ENCODE peak calls at places on chromosomes 6 and 20, in nine cellular contexts. One of them, this sample, is unnamed.

GRCh38 chr20:48709744-48710143 is 118.1 kb downstream of the PREX1 start:
- DNase-seq in CD8-positive, alpha-beta T cell: no peak
- DNase-seq in hepatocyte: no peak
- DNase-seq in mucosa of descending colon: no peak
- DNase-seq in GM12865: no peak
- DNase-seq in A673: no peak
- DNase-seq in glutamatergic neuron: no peak
- DNase-seq in WERI-Rb-1: no peak
- DNase-seq in brain microvascular endothelial cell: no peak
- DNase-seq in this sample: no peak

GRCh38 chr20:58722877-58723627 is 30.5 kb downstream of the NPEPL1 start:
- DNase-seq in CD8-positive, alpha-beta T cell: peak
- DNase-seq in hepatocyte: no peak
- DNase-seq in mucosa of descending colon: no peak
- DNase-seq in GM12865: no peak
- DNase-seq in A673: no peak
- DNase-seq in glutamatergic neuron: no peak
- DNase-seq in WERI-Rb-1: no peak
- DNase-seq in brain microvascular endothelial cell: no peak
- DNase-seq in this sample: no peak

GRCh38 chr6:93821953-93822352 is 402.6 kb upstream of the EPHA7 start:
- DNase-seq in CD8-positive, alpha-beta T cell: no peak
- DNase-seq in hepatocyte: no peak
- DNase-seq in mucosa of descending colon: no peak
- DNase-seq in GM12865: no peak
- DNase-seq in A673: no peak
- DNase-seq in glutamatergic neuron: no peak
- DNase-seq in WERI-Rb-1: no peak
- DNase-seq in brain microvascular endothelial cell: no peak
- DNase-seq in this sample: no peak

GRCh38 chr20:46058656-46059281 is 29.8 kb downstream of the SLC12A5 start:
- DNase-seq in CD8-positive, alpha-beta T cell: no peak
- DNase-seq in hepatocyte: peak
- DNase-seq in mucosa of descending colon: no peak
- DNase-seq in GM12865: no peak
- DNase-seq in A673: no peak
- DNase-seq in glutamatergic neuron: peak
- DNase-seq in WERI-Rb-1: no peak
- DNase-seq in brain microvascular endothelial cell: no peak
- DNase-seq in this sample: no peak

GRCh38 chr6:72182337-72183246 is 296.2 kb downstream of the RIMS1 start:
- DNase-seq in CD8-positive, alpha-beta T cell: no peak
- DNase-seq in hepatocyte: peak
- DNase-seq in mucosa of descending colon: peak
- DNase-seq in GM12865: peak
- DNase-seq in A673: peak
- DNase-seq in glutamatergic neuron: peak
- DNase-seq in WERI-Rb-1: peak
- DNase-seq in brain microvascular endothelial cell: peak
- DNase-seq in this sample: peak

GRCh38 chr6:11317885-11318771 is 85.7 kb upstream of the NEDD9 start:
- DNase-seq in CD8-positive, alpha-beta T cell: peak
- DNase-seq in hepatocyte: peak
- DNase-seq in mucosa of descending colon: peak
- DNase-seq in GM12865: peak
- DNase-seq in A673: peak
- DNase-seq in glutamatergic neuron: no peak
- DNase-seq in WERI-Rb-1: no peak
- DNase-seq in brain microvascular endothelial cell: peak
- DNase-seq in this sample: peak

GRCh38 chr6:15398657-15399287 is 152.9 kb downstream of the JARID2 start:
- DNase-seq in CD8-positive, alpha-beta T cell: no peak
- DNase-seq in hepatocyte: no peak
- DNase-seq in mucosa of descending colon: no peak
- DNase-seq in GM12865: peak
- DNase-seq in A673: no peak
- DNase-seq in glutamatergic neuron: no peak
- DNase-seq in WERI-Rb-1: no peak
- DNase-seq in brain microvascular endothelial cell: no peak
- DNase-seq in this sample: no peak

GRCh38 chr20:49853640-49854039 is 41.0 kb downstream of the SLC9A8 start:
- DNase-seq in CD8-positive, alpha-beta T cell: no peak
- DNase-seq in hepatocyte: peak
- DNase-seq in mucosa of descending colon: no peak
- DNase-seq in GM12865: no peak
- DNase-seq in A673: no peak
- DNase-seq in glutamatergic neuron: peak
- DNase-seq in WERI-Rb-1: peak
- DNase-seq in brain microvascular endothelial cell: peak
- DNase-seq in this sample: peak

GRCh38 chr6:111888928-111889696 is 15.9 kb upstream of the FYN start:
- DNase-seq in CD8-positive, alpha-beta T cell: no peak
- DNase-seq in hepatocyte: peak
- DNase-seq in mucosa of descending colon: no peak
- DNase-seq in GM12865: no peak
- DNase-seq in A673: peak
- DNase-seq in glutamatergic neuron: peak
- DNase-seq in WERI-Rb-1: peak
- DNase-seq in brain microvascular endothelial cell: no peak
- DNase-seq in this sample: no peak

GRCh38 chr6:85192186-85192585 is 257.7 kb upstream of the NT5E start:
- DNase-seq in CD8-positive, alpha-beta T cell: no peak
- DNase-seq in hepatocyte: no peak
- DNase-seq in mucosa of descending colon: no peak
- DNase-seq in GM12865: no peak
- DNase-seq in A673: no peak
- DNase-seq in glutamatergic neuron: no peak
- DNase-seq in WERI-Rb-1: no peak
- DNase-seq in brain microvascular endothelial cell: peak
- DNase-seq in this sample: no peak

GRCh38 chr6:41767112-41767946 is 12.4 kb downstream of the FRS3 start:
- DNase-seq in CD8-positive, alpha-beta T cell: no peak
- DNase-seq in hepatocyte: peak
- DNase-seq in mucosa of descending colon: no peak
- DNase-seq in GM12865: no peak
- DNase-seq in A673: no peak
- DNase-seq in glutamatergic neuron: no peak
- DNase-seq in WERI-Rb-1: no peak
- DNase-seq in brain microvascular endothelial cell: peak
- DNase-seq in this sample: peak

GRCh38 chr6:41625442-41625841 is 12.8 kb upstream of the MDFI start:
- DNase-seq in CD8-positive, alpha-beta T cell: no peak
- DNase-seq in hepatocyte: no peak
- DNase-seq in mucosa of descending colon: peak
- DNase-seq in GM12865: no peak
- DNase-seq in A673: no peak
- DNase-seq in glutamatergic neuron: no peak
- DNase-seq in WERI-Rb-1: no peak
- DNase-seq in brain microvascular endothelial cell: no peak
- DNase-seq in this sample: no peak

GRCh38 chr6:22062807-22063408 is 233.9 kb downstream of the PRL start:
- DNase-seq in CD8-positive, alpha-beta T cell: peak
- DNase-seq in hepatocyte: no peak
- DNase-seq in mucosa of descending colon: no peak
- DNase-seq in GM12865: peak
- DNase-seq in A673: no peak
- DNase-seq in glutamatergic neuron: no peak
- DNase-seq in WERI-Rb-1: no peak
- DNase-seq in brain microvascular endothelial cell: no peak
- DNase-seq in this sample: no peak

GRCh38 chr6:65170273-65170672 is 536.8 kb downstream of the EYS start:
- DNase-seq in CD8-positive, alpha-beta T cell: no peak
- DNase-seq in hepatocyte: no peak
- DNase-seq in mucosa of descending colon: no peak
- DNase-seq in GM12865: no peak
- DNase-seq in A673: no peak
- DNase-seq in glutamatergic neuron: no peak
- DNase-seq in WERI-Rb-1: no peak
- DNase-seq in brain microvascular endothelial cell: no peak
- DNase-seq in this sample: no peak

GRCh38 chr6:150004783-150005717 is 20.3 kb downstream of the RAET1L start:
- DNase-seq in CD8-positive, alpha-beta T cell: peak
- DNase-seq in hepatocyte: peak
- DNase-seq in mucosa of descending colon: peak
- DNase-seq in GM12865: peak
- DNase-seq in A673: peak
- DNase-seq in glutamatergic neuron: peak
- DNase-seq in WERI-Rb-1: peak
- DNase-seq in brain microvascular endothelial cell: peak
- DNase-seq in this sample: peak

GRCh38 chr6:150008588-150008987 is 16.7 kb downstream of the RAET1L start:
- DNase-seq in CD8-positive, alpha-beta T cell: no peak
- DNase-seq in hepatocyte: peak
- DNase-seq in mucosa of descending colon: no peak
- DNase-seq in GM12865: no peak
- DNase-seq in A673: no peak
- DNase-seq in glutamatergic neuron: no peak
- DNase-seq in WERI-Rb-1: no peak
- DNase-seq in brain microvascular endothelial cell: no peak
- DNase-seq in this sample: peak

GRCh38 chr6:150004101-150004782 is 21.1 kb downstream of the RAET1L start:
- DNase-seq in CD8-positive, alpha-beta T cell: peak
- DNase-seq in hepatocyte: no peak
- DNase-seq in mucosa of descending colon: no peak
- DNase-seq in GM12865: peak
- DNase-seq in A673: no peak
- DNase-seq in glutamatergic neuron: no peak
- DNase-seq in WERI-Rb-1: no peak
- DNase-seq in brain microvascular endothelial cell: no peak
- DNase-seq in this sample: no peak

GRCh38 chr6:150005761-150006651 is 19.3 kb downstream of the RAET1L start:
- DNase-seq in CD8-positive, alpha-beta T cell: no peak
- DNase-seq in hepatocyte: no peak
- DNase-seq in mucosa of descending colon: no peak
- DNase-seq in GM12865: no peak
- DNase-seq in A673: no peak
- DNase-seq in glutamatergic neuron: no peak
- DNase-seq in WERI-Rb-1: no peak
- DNase-seq in brain microvascular endothelial cell: no peak
- DNase-seq in this sample: no peak

DNA sequence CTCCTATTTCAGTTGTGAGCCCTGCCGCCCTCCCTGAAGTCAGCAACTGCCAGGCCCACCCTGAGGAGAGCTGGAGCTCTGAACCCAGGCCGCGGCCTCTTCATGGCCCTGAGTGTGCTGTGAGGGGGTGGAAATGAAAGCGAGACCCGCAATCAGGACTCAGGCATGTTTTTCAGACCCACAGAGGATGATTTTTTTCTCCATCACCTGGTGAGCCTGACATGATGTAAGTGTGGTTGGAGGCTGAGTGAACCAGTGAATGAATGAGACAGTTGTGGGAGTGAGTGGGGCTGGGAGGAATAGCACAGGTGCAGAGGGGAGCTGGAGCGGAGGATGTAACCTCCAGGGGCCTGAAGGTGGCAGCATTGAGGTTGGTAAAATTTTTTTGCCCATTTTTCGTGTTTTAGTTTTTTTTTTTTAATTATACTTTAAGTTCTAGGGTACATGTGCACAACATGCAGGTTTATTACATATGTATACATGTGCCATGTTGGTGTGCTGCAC is 18.3 kb downstream of the RAET1L start:
- DNase-seq in CD8-positive, alpha-beta T cell: peak
- DNase-seq in hepatocyte: peak
- DNase-seq in mucosa of descending colon: no peak
- DNase-seq in GM12865: peak
- DNase-seq in A673: peak
- DNase-seq in glutamatergic neuron: no peak
- DNase-seq in WERI-Rb-1: no peak
- DNase-seq in brain microvascular endothelial cell: no peak
- DNase-seq in this sample: peak
- TF ChIP-seq CTCF in CD8-positive, alpha-beta T cell: peak
- TF ChIP-seq CTCF in hepatocyte: peak
- TF ChIP-seq CTCF in mucosa of descending colon: peak
- TF ChIP-seq CTCF in GM12865: peak
- TF ChIP-seq CTCF in A673: peak
- TF ChIP-seq CTCF in glutamatergic neuron: peak
- TF ChIP-seq CTCF in WERI-Rb-1: peak
- TF ChIP-seq CTCF in brain microvascular endothelial cell: peak
- TF ChIP-seq CTCF in this sample: no peak

GRCh38 chr6:132161283-132161682 is 210.1 kb upstream of the CCN2 start:
- DNase-seq in CD8-positive, alpha-beta T cell: no peak
- DNase-seq in hepatocyte: peak
- DNase-seq in mucosa of descending colon: no peak
- DNase-seq in GM12865: peak
- DNase-seq in A673: peak
- DNase-seq in glutamatergic neuron: no peak
- DNase-seq in WERI-Rb-1: no peak
- DNase-seq in brain microvascular endothelial cell: peak
- DNase-seq in this sample: peak
- TF ChIP-seq CTCF in CD8-positive, alpha-beta T cell: no peak
- TF ChIP-seq CTCF in hepatocyte: peak
- TF ChIP-seq CTCF in mucosa of descending colon: peak
- TF ChIP-seq CTCF in GM12865: peak
- TF ChIP-seq CTCF in A673: peak
- TF ChIP-seq CTCF in glutamatergic neuron: peak
- TF ChIP-seq CTCF in WERI-Rb-1: peak
- TF ChIP-seq CTCF in brain microvascular endothelial cell: peak
- TF ChIP-seq CTCF in this sample: peak

DNA sequence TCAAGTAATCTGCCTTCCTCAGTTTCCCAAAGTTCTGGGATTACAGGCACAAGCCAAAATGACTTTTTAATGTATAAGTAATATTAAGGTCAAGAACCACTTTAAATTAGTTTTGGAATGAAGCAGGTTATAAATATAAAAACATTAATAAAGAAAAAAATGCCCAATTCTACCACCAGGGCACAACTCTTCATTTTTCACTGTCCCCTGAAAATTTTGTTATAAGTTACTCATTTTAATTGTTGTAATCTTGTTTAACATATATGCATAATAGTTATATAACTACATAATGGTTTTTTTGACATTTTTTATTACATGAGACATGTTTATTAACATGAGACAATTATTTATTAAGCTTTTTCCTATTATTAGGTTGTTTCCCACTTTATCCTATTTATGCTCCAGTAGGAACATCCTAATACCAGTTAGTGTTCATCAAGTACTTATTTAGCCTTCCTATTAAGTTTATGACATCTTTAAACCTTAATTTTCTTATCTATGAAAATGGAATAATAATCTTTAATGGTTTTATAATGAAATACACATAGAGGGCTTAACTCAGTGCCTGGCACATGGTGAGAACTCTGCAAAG is 182.1 kb upstream of the SCGN start:
- DNase-seq in CD8-positive, alpha-beta T cell: no peak
- DNase-seq in hepatocyte: no peak
- DNase-seq in mucosa of descending colon: no peak
- DNase-seq in GM12865: no peak
- DNase-seq in A673: no peak
- DNase-seq in glutamatergic neuron: no peak
- DNase-seq in WERI-Rb-1: no peak
- DNase-seq in brain microvascular endothelial cell: no peak
- DNase-seq in this sample: no peak
- TF ChIP-seq CTCF in CD8-positive, alpha-beta T cell: peak
- TF ChIP-seq CTCF in hepatocyte: no peak
- TF ChIP-seq CTCF in mucosa of descending colon: no peak
- TF ChIP-seq CTCF in GM12865: peak
- TF ChIP-seq CTCF in A673: peak
- TF ChIP-seq CTCF in glutamatergic neuron: peak
- TF ChIP-seq CTCF in WERI-Rb-1: no peak
- TF ChIP-seq CTCF in brain microvascular endothelial cell: no peak
- TF ChIP-seq CTCF in this sample: no peak

GRCh38 chr6:38068854-38069253 is 249.3 kb downstream of the ZFAND3 start:
- DNase-seq in CD8-positive, alpha-beta T cell: no peak
- DNase-seq in hepatocyte: no peak
- DNase-seq in mucosa of descending colon: no peak
- DNase-seq in GM12865: no peak
- DNase-seq in A673: peak
- DNase-seq in glutamatergic neuron: no peak
- DNase-seq in WERI-Rb-1: no peak
- DNase-seq in brain microvascular endothelial cell: no peak
- DNase-seq in this sample: no peak
- TF ChIP-seq CTCF in CD8-positive, alpha-beta T cell: no peak
- TF ChIP-seq CTCF in hepatocyte: peak
- TF ChIP-seq CTCF in mucosa of descending colon: no peak
- TF ChIP-seq CTCF in GM12865: no peak
- TF ChIP-seq CTCF in A673: peak
- TF ChIP-seq CTCF in glutamatergic neuron: no peak
- TF ChIP-seq CTCF in WERI-Rb-1: no peak
- TF ChIP-seq CTCF in brain microvascular endothelial cell: no peak
- TF ChIP-seq CTCF in this sample: no peak

This sample was measured in Calu3.